ENCODE peak calls at places on chromosomes 1 and 21, in eight cellular contexts. Y, K, M, N, J, L, F and C are unnamed samples.

GRCh38 chr1:236130372-236130771 is 12.0 kb upstream of the GPR137B start:
- DNase-seq in Y (no peak), N (no peak), L (no peak), F (no peak), J (no peak), M (no peak), K (no peak), C (no peak)

GRCh38 chr1:220527279-220528048 is 472 bp upstream of the MARK1 start:
- DNase-seq in M (no peak), F (no peak), N (no peak), J (no peak), Y (no peak), K (no peak), L (peak), C (no peak)

GRCh38 chr1:45297604-45298356 is 28.9 kb upstream of the HPDL start:
- DNase-seq in Y (no peak), N (no peak), L (no peak), F (peak), J (no peak), M (no peak), K (no peak), C (no peak)

GRCh38 chr1:186683637-186684410 is 3.6 kb upstream of the PTGS2 start:
- DNase-seq in K (no peak), L (no peak), M (no peak), F (no peak), J (no peak), Y (no peak), N (no peak), C (no peak)

GRCh38 chr1:6614019-6614952 is 755 bp downstream of the PHF13 start:
- DNase-seq in K (peak), Y (peak), M (peak), N (peak), L (no peak), J (peak), F (no peak), C (peak)

GRCh38 chr21:34936299-34936698 is 112.8 kb downstream of the RUNX1 start:
- DNase-seq in L (no peak), F (no peak), N (no peak), M (no peak), K (no peak), Y (no peak), J (no peak), C (no peak)

GRCh38 chr21:37119421-37120218 is 46.6 kb downstream of the TTC3 start:
- DNase-seq in N (no peak), J (no peak), K (no peak), F (peak), M (no peak), L (no peak), Y (no peak), C (no peak)

GRCh38 chr1:71037066-71037465 is 10.6 kb downstream of the PTGER3 start:
- DNase-seq in L (no peak), M (no peak), F (no peak), K (no peak), J (no peak), Y (no peak), N (no peak), C (no peak)

GRCh38 chr1:221712776-221713431 is 29.0 kb downstream of the DUSP10 start:
- DNase-seq in J (no peak), Y (peak), N (peak), L (no peak), F (no peak), K (peak), M (no peak), C (no peak)

GRCh38 chr1:67945733-67946374 is 104.6 kb downstream of the DIRAS3 start:
- DNase-seq in F (no peak), N (no peak), Y (no peak), J (no peak), M (peak), K (no peak), L (no peak), C (no peak)

GRCh38 chr1:228109962-228110488 is 926 bp upstream of the MRPL55 start:
- DNase-seq in J (no peak), M (no peak), Y (no peak), N (no peak), F (peak), L (peak), K (no peak), C (peak)